ENCODE peak calls at places on chromosomes 12 and 14, in six cellular contexts. One of them, this sample, is unnamed.

GRCh38 chr12:4449862-4450222 is 4.2 kb upstream of the FGF6 start:
- DNase-seq in left lung: no peak
- DNase-seq in A549: no peak
- DNase-seq in neural progenitor cell: no peak
- DNase-seq in caudate nucleus: no peak
- DNase-seq in stomach: no peak
- DNase-seq in this sample: peak

GRCh38 chr12:75137896-75138295 is 71.7 kb downstream of the KCNC2 start:
- DNase-seq in neural progenitor cell: no peak
- DNase-seq in stomach: no peak
- DNase-seq in caudate nucleus: no peak
- DNase-seq in left lung: no peak
- DNase-seq in A549: no peak
- DNase-seq in this sample: no peak

GRCh38 chr14:104976198-104977007 is 1.8 kb downstream of the AHNAK2 start:
- DNase-seq in caudate nucleus: peak
- DNase-seq in A549: peak
- DNase-seq in stomach: peak
- DNase-seq in neural progenitor cell: peak
- DNase-seq in left lung: peak
- DNase-seq in this sample: peak

GRCh38 chr14:68487805-68488590 is 304.9 kb downstream of the ZFP36L1 start:
- DNase-seq in neural progenitor cell: peak
- DNase-seq in A549: peak
- DNase-seq in caudate nucleus: no peak
- DNase-seq in stomach: no peak
- DNase-seq in left lung: no peak
- DNase-seq in this sample: peak

GRCh38 chr12:47033081-47033480 is 46.3 kb upstream of the PCED1B start:
- DNase-seq in A549: peak
- DNase-seq in stomach: no peak
- DNase-seq in neural progenitor cell: no peak
- DNase-seq in left lung: peak
- DNase-seq in caudate nucleus: no peak
- DNase-seq in this sample: no peak

GRCh38 chr12:4490973-4491372 is 45.4 kb upstream of the FGF6 start:
- DNase-seq in neural progenitor cell: no peak
- DNase-seq in A549: no peak
- DNase-seq in left lung: no peak
- DNase-seq in stomach: no peak
- DNase-seq in caudate nucleus: no peak
- DNase-seq in this sample: no peak

GRCh38 chr14:91753501-91754128 is 21.7 kb upstream of the CATSPERB start:
- DNase-seq in neural progenitor cell: no peak
- DNase-seq in caudate nucleus: no peak
- DNase-seq in left lung: no peak
- DNase-seq in stomach: no peak
- DNase-seq in A549: no peak
- DNase-seq in this sample: peak

GRCh38 chr12:69123909-69124638 is 115.3 kb upstream of the CPSF6 start:
- DNase-seq in stomach: no peak
- DNase-seq in left lung: no peak
- DNase-seq in caudate nucleus: no peak
- DNase-seq in neural progenitor cell: no peak
- DNase-seq in A549: peak
- DNase-seq in this sample: no peak

GRCh38 chr12:76802060-76802459 is 38.1 kb downstream of the ZDHHC17 start:
- DNase-seq in left lung: no peak
- DNase-seq in A549: no peak
- DNase-seq in neural progenitor cell: no peak
- DNase-seq in stomach: no peak
- DNase-seq in caudate nucleus: no peak
- DNase-seq in this sample: no peak

GRCh38 chr12:76804435-76804976 is 40.6 kb downstream of the ZDHHC17 start:
- DNase-seq in left lung: no peak
- DNase-seq in neural progenitor cell: no peak
- DNase-seq in A549: no peak
- DNase-seq in stomach: no peak
- DNase-seq in caudate nucleus: no peak
- DNase-seq in this sample: no peak

GRCh38 chr12:76798864-76799263 is 34.9 kb downstream of the ZDHHC17 start:
- DNase-seq in caudate nucleus: no peak
- DNase-seq in left lung: no peak
- DNase-seq in neural progenitor cell: no peak
- DNase-seq in A549: no peak
- DNase-seq in stomach: no peak
- DNase-seq in this sample: no peak

GRCh38 chr12:76799362-76799761 is 35.4 kb downstream of the ZDHHC17 start:
- DNase-seq in caudate nucleus: no peak
- DNase-seq in A549: no peak
- DNase-seq in neural progenitor cell: no peak
- DNase-seq in left lung: no peak
- DNase-seq in stomach: no peak
- DNase-seq in this sample: peak
- H3K27ac ChIP-seq in caudate nucleus: no peak
- H3K27ac ChIP-seq in A549: no peak
- H3K27ac ChIP-seq in neural progenitor cell: no peak
- H3K27ac ChIP-seq in left lung: no peak
- H3K27ac ChIP-seq in stomach: no peak
- H3K27ac ChIP-seq in this sample: no peak

DNA sequence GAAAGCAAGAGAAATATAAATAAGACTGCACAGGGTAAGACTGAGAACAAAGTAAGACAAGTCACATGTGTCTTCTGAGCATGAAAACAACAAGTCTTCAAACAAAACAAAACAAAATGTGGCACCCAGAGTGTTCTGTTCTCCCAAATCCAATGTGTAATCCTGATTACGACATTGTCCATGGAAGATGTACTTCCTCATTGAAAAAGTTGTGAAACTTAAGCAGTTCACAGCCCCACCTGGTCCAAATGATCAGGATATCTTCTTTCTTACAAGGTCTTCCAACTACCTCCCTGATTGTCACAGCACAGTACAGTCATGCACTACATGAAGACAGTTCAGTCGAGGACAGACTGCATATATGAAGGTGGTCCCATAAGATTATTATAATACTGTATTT is 23.3 kb upstream of the NEK9 start:
- DNase-seq in caudate nucleus: no peak
- DNase-seq in left lung: no peak
- DNase-seq in A549: peak
- DNase-seq in stomach: no peak
- DNase-seq in neural progenitor cell: no peak
- DNase-seq in this sample: no peak
- H3K27ac ChIP-seq in caudate nucleus: peak
- H3K27ac ChIP-seq in left lung: no peak
- H3K27ac ChIP-seq in A549: no peak
- H3K27ac ChIP-seq in stomach: peak
- H3K27ac ChIP-seq in neural progenitor cell: no peak
- H3K27ac ChIP-seq in this sample: peak

GRCh38 chr14:29926701-29927595 is 699 bp downstream of the PRKD1 start:
- DNase-seq in caudate nucleus: peak
- DNase-seq in stomach: peak
- DNase-seq in left lung: peak
- DNase-seq in neural progenitor cell: peak
- DNase-seq in A549: peak
- DNase-seq in this sample: peak
- H3K27ac ChIP-seq in caudate nucleus: peak
- H3K27ac ChIP-seq in stomach: peak
- H3K27ac ChIP-seq in left lung: peak
- H3K27ac ChIP-seq in neural progenitor cell: no peak
- H3K27ac ChIP-seq in A549: peak
- H3K27ac ChIP-seq in this sample: no peak

GRCh38 chr12:70451528-70451927 is 85.4 kb downstream of the KCNMB4 start:
- DNase-seq in neural progenitor cell: no peak
- DNase-seq in A549: no peak
- DNase-seq in left lung: no peak
- DNase-seq in caudate nucleus: no peak
- DNase-seq in stomach: no peak
- DNase-seq in this sample: no peak

GRCh38 chr12:70449074-70449757 is 83.1 kb downstream of the KCNMB4 start:
- DNase-seq in left lung: no peak
- DNase-seq in A549: peak
- DNase-seq in caudate nucleus: no peak
- DNase-seq in stomach: no peak
- DNase-seq in neural progenitor cell: no peak
- DNase-seq in this sample: peak

GRCh38 chr12:70444903-70445302 is 78.8 kb downstream of the KCNMB4 start:
- DNase-seq in caudate nucleus: no peak
- DNase-seq in A549: no peak
- DNase-seq in left lung: no peak
- DNase-seq in neural progenitor cell: no peak
- DNase-seq in stomach: no peak
- DNase-seq in this sample: no peak

GRCh38 chr12:70448371-70448770 is 82.3 kb downstream of the KCNMB4 start:
- DNase-seq in neural progenitor cell: no peak
- DNase-seq in caudate nucleus: no peak
- DNase-seq in stomach: no peak
- DNase-seq in A549: no peak
- DNase-seq in left lung: no peak
- DNase-seq in this sample: no peak

GRCh38 chr12:70449758-70450341 is 83.8 kb downstream of the KCNMB4 start:
- DNase-seq in neural progenitor cell: no peak
- DNase-seq in caudate nucleus: no peak
- DNase-seq in A549: no peak
- DNase-seq in left lung: no peak
- DNase-seq in stomach: no peak
- DNase-seq in this sample: no peak
- H3K27ac ChIP-seq in neural progenitor cell: no peak
- H3K27ac ChIP-seq in caudate nucleus: no peak
- H3K27ac ChIP-seq in A549: no peak
- H3K27ac ChIP-seq in left lung: no peak
- H3K27ac ChIP-seq in stomach: no peak
- H3K27ac ChIP-seq in this sample: no peak

DNA sequence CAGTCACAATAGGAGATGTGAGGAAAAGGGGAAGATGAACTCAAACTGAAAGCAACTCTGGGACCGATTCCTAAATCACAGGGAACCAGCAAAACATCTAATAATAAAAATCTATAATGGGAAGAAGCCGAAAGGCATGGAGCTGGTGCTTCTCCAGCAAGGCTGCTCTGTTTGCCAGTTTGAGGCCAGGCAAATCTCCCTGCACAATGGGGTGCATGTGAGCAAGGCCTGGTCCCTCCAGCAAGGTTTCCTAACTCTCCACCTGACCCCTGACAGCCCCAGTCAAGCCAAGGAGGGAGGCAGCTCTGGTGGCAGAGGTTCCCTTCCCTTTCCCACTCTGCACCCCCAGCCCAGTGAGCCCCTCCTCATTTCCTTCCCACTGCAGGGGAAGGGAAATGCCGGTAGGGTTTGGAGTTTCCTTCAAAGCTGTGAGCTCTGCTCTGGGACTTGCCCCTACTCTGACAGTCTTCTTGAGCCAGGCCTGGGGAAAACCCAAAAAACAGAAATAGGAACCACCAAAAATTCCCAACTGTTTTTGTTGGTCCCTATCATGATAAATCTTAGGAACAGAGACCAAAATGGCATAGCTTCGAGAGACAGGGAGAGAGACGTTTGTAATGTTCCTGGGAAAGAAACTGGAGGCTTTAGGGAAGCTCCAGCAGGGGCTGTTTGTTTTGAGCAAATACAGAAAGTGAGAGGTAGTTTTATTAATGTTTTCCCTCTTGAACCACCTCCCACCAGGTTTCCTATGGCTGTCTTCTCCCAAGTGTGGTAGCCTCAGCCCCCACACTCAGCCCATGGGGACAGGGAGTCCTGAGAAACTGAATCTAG is 34.6 kb downstream of the FMNL3 start:
- DNase-seq in neural progenitor cell: no peak
- DNase-seq in stomach: no peak
- DNase-seq in caudate nucleus: no peak
- DNase-seq in A549: no peak
- DNase-seq in left lung: no peak
- DNase-seq in this sample: no peak
- H3K27ac ChIP-seq in neural progenitor cell: peak
- H3K27ac ChIP-seq in stomach: peak
- H3K27ac ChIP-seq in caudate nucleus: peak
- H3K27ac ChIP-seq in A549: no peak
- H3K27ac ChIP-seq in left lung: peak
- H3K27ac ChIP-seq in this sample: no peak

DNA sequence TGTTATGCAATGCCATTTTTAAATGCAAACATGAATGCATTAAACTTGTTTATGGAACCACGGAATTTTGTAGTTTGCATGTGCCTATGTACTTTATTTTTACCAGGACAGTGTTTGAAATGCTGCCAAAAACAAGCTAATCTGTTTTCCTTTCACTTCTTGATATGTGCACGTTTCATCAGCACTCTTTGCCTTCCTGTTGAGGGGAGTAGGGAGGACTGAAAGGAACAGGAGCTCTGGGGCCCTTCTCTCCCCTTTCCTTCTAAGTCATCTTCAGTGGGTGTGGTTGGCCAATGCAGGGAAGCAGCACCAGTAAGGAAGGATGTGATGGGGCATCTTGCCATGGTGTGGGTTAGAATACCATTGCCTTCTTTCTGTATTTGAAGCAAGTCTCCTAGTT is 12.1 kb upstream of the PPP4R4 start:
- DNase-seq in neural progenitor cell: no peak
- DNase-seq in left lung: no peak
- DNase-seq in stomach: no peak
- DNase-seq in caudate nucleus: no peak
- DNase-seq in A549: no peak
- DNase-seq in this sample: no peak
- H3K27ac ChIP-seq in neural progenitor cell: no peak
- H3K27ac ChIP-seq in left lung: no peak
- H3K27ac ChIP-seq in stomach: no peak
- H3K27ac ChIP-seq in caudate nucleus: no peak
- H3K27ac ChIP-seq in A549: no peak
- H3K27ac ChIP-seq in this sample: no peak

This sample was measured in RWPE1.